ENCODE peak calls at places on chromosome 2, in four cellular contexts. One of them, this sample, is unnamed.

GRCh38 chr2:213246665-213247281 is 37.5 kb upstream of the SPAG16 start:
- DNase-seq in activated T-helper 1 cell treated with anti-CD3 and anti-CD28 coated beads, Interleukin-2, amount 50 U/mL, for 16 hours: no peak
- DNase-seq in cardiac muscle cell: peak
- DNase-seq in neural crest cell: peak
- DNase-seq in this sample: peak

GRCh38 chr2:129849559-129850160 is 129.8 kb upstream of the RAB6C start:
- DNase-seq in activated T-helper 1 cell treated with anti-CD3 and anti-CD28 coated beads, Interleukin-2, amount 50 U/mL, for 16 hours: no peak
- DNase-seq in cardiac muscle cell: peak
- DNase-seq in neural crest cell: no peak
- DNase-seq in this sample: peak

GRCh38 chr2:197184959-197185586 is 125.5 kb downstream of the ANKRD44 start:
- DNase-seq in activated T-helper 1 cell treated with anti-CD3 and anti-CD28 coated beads, Interleukin-2, amount 50 U/mL, for 16 hours: no peak
- DNase-seq in cardiac muscle cell: no peak
- DNase-seq in neural crest cell: no peak
- DNase-seq in this sample: no peak

GRCh38 chr2:240685771-240686371 is 3.2 kb upstream of the AQP12B start:
- DNase-seq in activated T-helper 1 cell treated with anti-CD3 and anti-CD28 coated beads, Interleukin-2, amount 50 U/mL, for 16 hours: no peak
- DNase-seq in cardiac muscle cell: no peak
- DNase-seq in neural crest cell: no peak
- DNase-seq in this sample: no peak

GRCh38 chr2:85743304-85743978 is 10.3 kb upstream of the ATOH8 start:
- DNase-seq in activated T-helper 1 cell treated with anti-CD3 and anti-CD28 coated beads, Interleukin-2, amount 50 U/mL, for 16 hours: no peak
- DNase-seq in cardiac muscle cell: no peak
- DNase-seq in neural crest cell: no peak
- DNase-seq in this sample: no peak

GRCh38 chr2:121907905-121908304 is 152.5 kb downstream of the TSN start:
- DNase-seq in activated T-helper 1 cell treated with anti-CD3 and anti-CD28 coated beads, Interleukin-2, amount 50 U/mL, for 16 hours: no peak
- DNase-seq in cardiac muscle cell: peak
- DNase-seq in neural crest cell: no peak
- DNase-seq in this sample: no peak

GRCh38 chr2:144694456-144694855 is 174.5 kb upstream of the ZEB2 start:
- DNase-seq in activated T-helper 1 cell treated with anti-CD3 and anti-CD28 coated beads, Interleukin-2, amount 50 U/mL, for 16 hours: no peak
- DNase-seq in cardiac muscle cell: no peak
- DNase-seq in neural crest cell: no peak
- DNase-seq in this sample: no peak

GRCh38 chr2:215036314-215036713 is 102.1 kb downstream of the ABCA12 start:
- DNase-seq in activated T-helper 1 cell treated with anti-CD3 and anti-CD28 coated beads, Interleukin-2, amount 50 U/mL, for 16 hours: no peak
- DNase-seq in cardiac muscle cell: no peak
- DNase-seq in neural crest cell: no peak
- DNase-seq in this sample: no peak

GRCh38 chr2:46364797-46365457 is 67.7 kb downstream of the EPAS1 start:
- DNase-seq in activated T-helper 1 cell treated with anti-CD3 and anti-CD28 coated beads, Interleukin-2, amount 50 U/mL, for 16 hours: no peak
- DNase-seq in cardiac muscle cell: peak
- DNase-seq in neural crest cell: peak
- DNase-seq in this sample: no peak

GRCh38 chr2:228768818-228769217 is 502.3 kb downstream of the PID1 start:
- DNase-seq in activated T-helper 1 cell treated with anti-CD3 and anti-CD28 coated beads, Interleukin-2, amount 50 U/mL, for 16 hours: no peak
- DNase-seq in cardiac muscle cell: no peak
- DNase-seq in neural crest cell: no peak
- DNase-seq in this sample: no peak

GRCh38 chr2:85435986-85436835 is 17.7 kb downstream of the SH2D6 start:
- DNase-seq in activated T-helper 1 cell treated with anti-CD3 and anti-CD28 coated beads, Interleukin-2, amount 50 U/mL, for 16 hours: no peak
- DNase-seq in cardiac muscle cell: no peak
- DNase-seq in neural crest cell: no peak
- DNase-seq in this sample: no peak

GRCh38 chr2:1564506-1564905 is 151.2 kb downstream of the TPO start:
- DNase-seq in activated T-helper 1 cell treated with anti-CD3 and anti-CD28 coated beads, Interleukin-2, amount 50 U/mL, for 16 hours: no peak
- DNase-seq in cardiac muscle cell: no peak
- DNase-seq in neural crest cell: no peak
- DNase-seq in this sample: no peak